ENCODE peak calls at places on chromosomes 11 and 22, in seven cellular contexts. T, P, U, C, K, N and X are unnamed samples.

GRCh38 chr11:67371549-67372231 is 1.7 kb downstream of the CLCF1 start:
- DNase-seq in T (no peak), P (peak), U (no peak), C (no peak), K (no peak), N (no peak), X (peak)

GRCh38 chr22:36343070-36343719 is 44.6 kb downstream of the MYH9 start:
- DNase-seq in T (no peak), P (no peak), U (no peak), C (no peak), K (no peak), N (no peak), X (no peak)

GRCh38 chr22:37018815-37019308 is 385 bp downstream of the TST start:
- DNase-seq in T (no peak), P (peak), U (no peak), C (no peak), K (no peak), N (no peak), X (peak)

GRCh38 chr11:15526859-15527450 is 412.2 kb downstream of the INSC start:
- DNase-seq in T (no peak), P (no peak), U (no peak), C (no peak), K (no peak), N (no peak), X (no peak)

GRCh38 chr22:27959335-27960090 is 40.5 kb upstream of the PITPNB start:
- DNase-seq in T (no peak), P (no peak), U (no peak), C (no peak), K (no peak), N (no peak), X (no peak)

GRCh38 chr22:48948575-48949170 is 879.0 kb downstream of the BRD1 start:
- DNase-seq in T (no peak), P (no peak), U (no peak), C (peak), K (no peak), N (no peak), X (no peak)

GRCh38 chr11:68282141-68282860 is 10.5 kb upstream of the C11orf24 start:
- DNase-seq in T (peak), P (no peak), U (no peak), C (no peak), K (no peak), N (no peak), X (peak)

GRCh38 chr11:66012946-66013761 is 1.3 kb downstream of the CST6 start:
- DNase-seq in T (no peak), P (no peak), U (no peak), C (no peak), K (no peak), N (no peak), X (no peak)

GRCh38 chr11:46120711-46121327 is 435 bp downstream of the PHF21A start:
- DNase-seq in T (no peak), P (peak), U (peak), C (no peak), K (no peak), N (peak), X (peak)

GRCh38 chr11:8297781-8298440 is 34.2 kb upstream of the LMO1 start:
- DNase-seq in T (no peak), P (no peak), U (no peak), C (peak), K (no peak), N (no peak), X (no peak)

GRCh38 chr11:65642014-65642671 is 4.2 kb downstream of the SIPA1 start:
- DNase-seq in T (no peak), P (no peak), U (no peak), C (peak), K (no peak), N (no peak), X (no peak)

GRCh38 chr11:78941226-78941851 is 366.7 kb upstream of the NARS2 start:
- DNase-seq in T (no peak), P (no peak), U (no peak), C (no peak), K (no peak), N (no peak), X (no peak)

GRCh38 chr22:49655168-49655812 is 172.4 kb downstream of the BRD1 start:
- DNase-seq in T (no peak), P (no peak), U (no peak), C (no peak), K (no peak), N (no peak), X (no peak)

GRCh38 chr11:72965672-72966071 is 151.5 kb downstream of the ATG16L2 start:
- DNase-seq in T (no peak), P (no peak), U (no peak), C (no peak), K (no peak), N (no peak), X (no peak)

GRCh38 chr11:48087974-48088681 is 107.8 kb downstream of the PTPRJ start:
- DNase-seq in T (no peak), P (no peak), U (no peak), C (no peak), K (no peak), N (no peak), X (peak)

GRCh38 chr11:70805971-70806370 is 407.6 kb downstream of the CTTN start:
- DNase-seq in T (no peak), P (no peak), U (no peak), C (no peak), K (no peak), N (no peak), X (no peak)

GRCh38 chr11:66720223-66720898 is 8.7 kb downstream of the SPTBN2 start:
- DNase-seq in T (peak), P (peak), U (no peak), C (no peak), K (no peak), N (peak), X (peak)

GRCh38 chr11:126884192-126884973 is 116.2 kb downstream of the KIRREL3 start:
- DNase-seq in T (no peak), P (no peak), U (no peak), C (no peak), K (no peak), N (no peak), X (no peak)

GRCh38 chr11:43941257-43941879 is 1.1 kb upstream of the C11orf96 start:
- DNase-seq in T (no peak), P (no peak), U (no peak), C (no peak), K (no peak), N (no peak), X (peak)

GRCh38 chr11:9755561-9755960 is 91.7 kb downstream of the SWAP70 start:
- DNase-seq in T (no peak), P (peak), U (peak), C (no peak), K (no peak), N (no peak), X (no peak)

GRCh38 chr11:36426226-36426848 is 83.7 kb downstream of the TRAF6 start:
- DNase-seq in T (no peak), P (peak), U (no peak), C (no peak), K (no peak), N (no peak), X (no peak)

GRCh38 chr11:57513911-57514537 is 1.5 kb downstream of the SLC43A1 start:
- DNase-seq in T (peak), P (peak), U (no peak), C (peak), K (no peak), N (peak), X (peak)

GRCh38 chr22:35274154-35274871 is 17.0 kb downstream of the HMGXB4 start:
- DNase-seq in T (no peak), P (no peak), U (no peak), C (no peak), K (no peak), N (no peak), X (no peak)

GRCh38 chr11:114209904-114210303 is 86.3 kb upstream of the NNMT start:
- DNase-seq in T (no peak), P (no peak), U (no peak), C (no peak), K (no peak), N (no peak), X (no peak)

GRCh38 chr11:75140269-75141138 is 10.4 kb upstream of the SLCO2B1 start:
- DNase-seq in T (peak), P (peak), U (no peak), C (no peak), K (peak), N (peak), X (peak)

GRCh38 chr11:131397666-131398065 is 27.3 kb downstream of the NTM start:
- DNase-seq in T (no peak), P (no peak), U (no peak), C (no peak), K (no peak), N (no peak), X (no peak)